ENCODE peak calls at places on chromosomes 6 and 20, in ten cellular contexts. K is A549, S is DND-41, D is Caco-2, J is brain microvascular endothelial cell, M is lower lobe of right lung, H is hepatocyte, O is BJ, E is WERI-Rb-1, I is mucosa of descending colon. V is an unnamed sample.

GRCh38 chr6:36368921-36369880 is 18.3 kb downstream of the ETV7 start:
- DNase-seq in K (no peak), S (no peak), D (no peak), J (peak; percentile 55), M (peak; percentile 65), H (no peak), O (peak; percentile 92), E (peak; percentile 92), I (no peak), V (no peak)

GRCh38 chr6:67433124-67433523 is 1202.0 kb upstream of the ADGRB3 start:
- DNase-seq in K (no peak), S (no peak), D (no peak), J (no peak), M (no peak), H (no peak), O (no peak), E (no peak), I (no peak), V (no peak)

GRCh38 chr20:44111712-44112335 is 75.2 kb downstream of the JPH2 start:
- DNase-seq in K (no peak), S (no peak), D (peak; percentile 47), J (no peak), M (no peak), H (peak; percentile 28), O (no peak), E (no peak), I (no peak), V (no peak)

GRCh38 chr20:19726126-19726525 is 31.9 kb upstream of the RIN2 start:
- DNase-seq in K (no peak), S (no peak), D (no peak), J (peak; percentile 4), M (no peak), H (no peak), O (no peak), E (no peak), I (no peak), V (no peak)

GRCh38 chr6:35677456-35677855 is 11.3 kb downstream of the FKBP5 start:
- DNase-seq in K (no peak), S (no peak), D (no peak), J (no peak), M (no peak), H (no peak), O (no peak), E (no peak), I (no peak), V (no peak)

GRCh38 chr6:100574836-100575235 is 110.1 kb upstream of the SIM1 start:
- DNase-seq in K (no peak), S (no peak), D (no peak), J (no peak), M (no peak), H (no peak), O (no peak), E (peak; percentile 39), I (no peak), V (no peak)

GRCh38 chr6:33297956-33298772 is 578 bp downstream of the RGL2 start:
- DNase-seq in K (peak; percentile 76), S (peak; percentile 77), D (peak; percentile 88), J (peak; percentile 85), M (peak; percentile 78), H (peak; percentile 79), O (no peak), E (peak; percentile 79), I (peak; percentile 70), V (no peak)

GRCh38 chr20:18879262-18879661 is 65.7 kb downstream of the SCP2D1 start:
- DNase-seq in K (no peak), S (no peak), D (peak; percentile 43), J (no peak), M (no peak), H (no peak), O (no peak), E (no peak), I (no peak), V (no peak)

GRCh38 chr20:35739294-35740163 is 2.5 kb downstream of the RBM39 start:
- DNase-seq in K (no peak), S (no peak), D (no peak), J (no peak), M (no peak), H (peak; percentile 19), O (no peak), E (no peak), I (no peak), V (no peak)

GRCh38 chr6:164897523-164898094 is 411.8 kb downstream of the C6orf118 start:
- DNase-seq in K (no peak), S (no peak), D (no peak), J (no peak), M (no peak), H (no peak), O (no peak), E (peak; percentile 19), I (no peak), V (no peak)
- TF ChIP-seq CTCF in K (no peak), S (peak; percentile 27), D (no peak), J (no peak), M (no peak), H (no peak), O (no peak), E (peak; percentile 34), I (no peak), V (no peak)

GRCh38 chr6:27558028-27558724 is 85.3 kb upstream of the ZNF184 start:
- DNase-seq in K (no peak), S (no peak), D (no peak), J (no peak), M (no peak), H (no peak), O (no peak), E (no peak), I (no peak), V (no peak)
- H3K4me3 ChIP-seq in K (no peak overlapping the region), S (no peak overlapping the region), D (no peak overlapping the region), J (peak overlapping the region; percentile 37), M (no peak overlapping the region), H (no peak overlapping the region), O (no peak overlapping the region), E (no peak overlapping the region), I (no peak overlapping the region), V (peak overlapping the region; percentile 33)

DNA sequence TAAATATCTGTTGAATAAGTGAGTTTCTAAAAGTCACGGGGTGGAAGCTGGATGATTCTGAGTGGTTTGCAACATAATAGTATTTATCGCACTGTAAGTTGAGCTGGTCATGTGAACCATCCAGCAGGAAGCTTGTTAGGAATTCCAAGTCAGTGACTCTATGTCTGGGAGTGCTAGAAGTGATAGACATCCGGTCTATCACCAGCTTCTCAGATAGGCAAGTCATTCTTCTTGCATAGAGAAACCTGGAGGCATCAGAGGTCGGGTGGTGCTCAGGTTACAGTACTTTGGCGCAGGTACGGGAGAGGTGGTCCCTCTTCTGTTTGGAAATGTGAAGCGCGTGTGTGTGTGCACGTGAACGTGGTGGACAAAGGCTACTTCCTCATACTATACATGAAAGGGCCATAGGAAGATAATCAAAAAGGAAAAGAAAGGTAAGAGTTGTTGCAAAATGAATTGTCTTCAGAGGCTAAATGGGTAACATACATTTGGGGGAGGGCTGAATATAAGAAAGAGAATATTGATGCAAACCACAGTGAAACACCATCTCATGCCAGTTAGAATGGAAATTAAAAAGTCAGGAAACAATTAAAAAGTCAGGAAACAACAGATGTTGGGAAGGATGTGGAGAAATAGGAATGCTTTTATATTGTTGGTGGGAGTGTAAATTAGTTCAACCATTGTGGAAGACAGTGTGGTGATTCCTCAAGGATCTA is 299.3 kb upstream of the ZFP64 start:
- DNase-seq in K (no peak), S (no peak), D (no peak), J (peak; percentile 41), M (no peak), H (peak; percentile 22), O (peak; percentile 83), E (no peak), I (no peak), V (peak; percentile 71)
- TF ChIP-seq CTCF in K (no peak), S (no peak), D (no peak), J (no peak), M (no peak), H (no peak), O (no peak), E (no peak), I (no peak), V (no peak)

DNA sequence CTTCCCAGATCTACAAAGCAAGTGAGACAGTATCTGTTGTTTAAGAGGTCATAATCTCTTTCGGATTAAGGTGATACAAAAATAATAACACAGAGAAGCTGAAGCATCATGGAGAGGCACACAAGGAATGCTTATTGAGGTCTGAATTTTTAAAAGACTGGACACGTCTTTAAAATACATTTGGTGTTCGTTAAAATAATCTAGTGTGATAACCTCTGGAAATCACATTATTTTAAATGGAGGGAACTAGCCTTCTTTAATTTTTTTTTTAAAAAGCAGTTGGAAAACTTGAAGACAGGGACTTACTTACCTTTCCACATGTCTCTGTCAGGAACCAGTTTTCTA is 1.9 kb upstream of the LRRC1 start:
- DNase-seq in K (no peak), S (no peak), D (no peak), J (no peak), M (no peak), H (no peak), O (no peak), E (no peak), I (no peak), V (no peak)
- H3K4me3 ChIP-seq in K (peak overlapping the region; percentile 88), S (no peak overlapping the region), D (peak overlapping the region; percentile 82), J (peak overlapping the region; percentile 84), M (peak overlapping the region; percentile 89), H (peak overlapping the region; percentile 84), O (no peak overlapping the region), E (peak overlapping the region; percentile 68), I (no peak overlapping the region), V (peak overlapping the region; percentile 84)

GRCh38 chr6:163579880-163580295 is 165.4 kb downstream of the QKI start:
- DNase-seq in K (no peak), S (no peak), D (no peak), J (no peak), M (no peak), H (no peak), O (no peak), E (no peak), I (no peak), V (no peak)
- TF ChIP-seq CTCF in K (no peak), S (no peak), D (no peak), J (peak; percentile 23), M (no peak), H (no peak), O (peak; percentile 13), E (no peak), I (no peak), V (no peak)

GRCh38 chr6:37396571-37397185 is 36.3 kb upstream of the CMTR1 start:
- DNase-seq in K (no peak), S (no peak), D (no peak), J (peak; percentile 77), M (no peak), H (no peak), O (peak; percentile 9), E (no peak), I (no peak), V (no peak)

GRCh38 chr6:37399131-37399530 is 33.9 kb upstream of the CMTR1 start:
- DNase-seq in K (no peak), S (no peak), D (no peak), J (no peak), M (no peak), H (no peak), O (no peak), E (no peak), I (no peak), V (no peak)

GRCh38 chr6:37399795-37400490 is 33.1 kb upstream of the CMTR1 start:
- DNase-seq in K (no peak), S (no peak), D (no peak), J (no peak), M (no peak), H (no peak), O (no peak), E (no peak), I (no peak), V (no peak)
- H3K4me3 ChIP-seq in K (no peak overlapping the region), S (no peak overlapping the region), D (no peak overlapping the region), J (no peak overlapping the region), M (no peak overlapping the region), H (no peak overlapping the region), O (no peak overlapping the region), E (no peak overlapping the region), I (no peak overlapping the region), V (no peak overlapping the region)

GRCh38 chr6:132598473-132598872 is 8.9 kb upstream of the TAAR5 start:
- DNase-seq in K (peak; percentile 26), S (peak; percentile 3), D (peak; percentile 59), J (no peak), M (no peak), H (peak; percentile 55), O (no peak), E (peak; percentile 12), I (no peak), V (no peak)
- TF ChIP-seq CTCF in K (peak; percentile 19), S (peak; percentile 31), D (peak; percentile 35), J (peak; percentile 50), M (peak; percentile 22), H (peak; percentile 35), O (peak; percentile 16), E (peak; percentile 51), I (no peak), V (peak; percentile 41)

V was measured in HFF-Myc.